ENCODE peak calls at places on chromosomes 3 and 15, in six cellular contexts. F is stomach, L is GM23338, G is SK-N-SH, X is sigmoid colon, S is K562. Q is an unnamed sample. For H3K4me1, the result is how much of the 10 kb centered on the place peaks cover.

GRCh38 chr15:61146643-61147230 is 82.4 kb downstream of the RORA start:
- DNase-seq in F (no peak), L (peak), G (no peak), X (no peak), S (no peak), Q (no peak)

GRCh38 chr3:24854748-24855147 is 360.1 kb upstream of the THRB start:
- DNase-seq in F (no peak), L (no peak), G (no peak), X (no peak), S (no peak), Q (no peak)

GRCh38 chr3:114565201-114565600 is 271.4 kb downstream of the TIGIT start:
- DNase-seq in F (no peak), L (no peak), G (no peak), X (peak), S (no peak), Q (no peak)

GRCh38 chr3:123282461-123282860 is 80.7 kb downstream of the SEC22A start:
- DNase-seq in F (no peak), L (peak), G (no peak), X (no peak), S (no peak), Q (no peak)

GRCh38 chr3:148873270-148873927 is 8.3 kb downstream of the CPA3 start:
- DNase-seq in F (peak), L (no peak), G (no peak), X (no peak), S (no peak), Q (no peak)

GRCh38 chr3:47065681-47066080 is 86.2 kb downstream of the NBEAL2 start:
- DNase-seq in F (no peak), L (no peak), G (no peak), X (no peak), S (no peak), Q (no peak)

GRCh38 chr15:41983621-41984571 is 11.5 kb upstream of the EHD4 start:
- DNase-seq in F (peak), L (no peak), G (no peak), X (peak), S (no peak), Q (peak)

GRCh38 chr3:150567328-150567727 is 20.7 kb downstream of the EIF2A start:
- DNase-seq in F (no peak), L (no peak), G (no peak), X (no peak), S (no peak), Q (no peak)

GRCh38 chr15:65344909-65345275 is 32.9 kb downstream of the IGDCC3 start:
- DNase-seq in F (no peak), L (no peak), G (peak), X (no peak), S (no peak), Q (peak)

GRCh38 chr3:29239377-29239776 is 41.5 kb upstream of the RBMS3 start:
- DNase-seq in F (no peak), L (no peak), G (no peak), X (no peak), S (no peak), Q (no peak)

GRCh38 chr3:130621824-130622223 is 104.8 kb downstream of the COL6A6 start:
- DNase-seq in F (no peak), L (no peak), G (no peak), X (no peak), S (no peak), Q (no peak)

GRCh38 chr3:50246517-50246954 is 10.5 kb downstream of the GNAI2 start:
- DNase-seq in F (no peak), L (peak), G (peak), X (no peak), S (peak), Q (peak)

GRCh38 chr3:148319161-148319915 is 378.4 kb upstream of the AGTR1 start:
- DNase-seq in F (no peak), L (no peak), G (no peak), X (no peak), S (no peak), Q (no peak)

GRCh38 chr3:31891876-31892455 is 89.1 kb downstream of the OSBPL10 start:
- DNase-seq in F (peak), L (no peak), G (no peak), X (no peak), S (no peak), Q (no peak)

GRCh38 chr15:93656041-93656440 is 567.0 kb upstream of the RGMA start:
- DNase-seq in F (no peak), L (no peak), G (no peak), X (no peak), S (no peak), Q (no peak)

GRCh38 chr15:74188216-74188615 is 14.4 kb downstream of the STRA6 start:
- DNase-seq in F (no peak), L (no peak), G (no peak), X (no peak), S (no peak), Q (no peak)

GRCh38 chr3:165642761-165643432 is 194.3 kb downstream of the BCHE start:
- DNase-seq in F (no peak), L (no peak), G (no peak), X (peak), S (no peak), Q (no peak)

GRCh38 chr3:161852744-161853143 is 356.1 kb downstream of the OTOL1 start:
- DNase-seq in F (no peak), L (no peak), G (no peak), X (peak), S (no peak), Q (no peak)

GRCh38 chr15:57496594-57496945 is 95.1 kb upstream of the MYZAP start:
- DNase-seq in F (no peak), L (no peak), G (no peak), X (no peak), S (no peak), Q (no peak)
- TF ChIP-seq POLR2AphosphoS5 in F (no peak), L (no peak), G (no peak), X (no peak), S (no peak), Q (no peak)

DNA sequence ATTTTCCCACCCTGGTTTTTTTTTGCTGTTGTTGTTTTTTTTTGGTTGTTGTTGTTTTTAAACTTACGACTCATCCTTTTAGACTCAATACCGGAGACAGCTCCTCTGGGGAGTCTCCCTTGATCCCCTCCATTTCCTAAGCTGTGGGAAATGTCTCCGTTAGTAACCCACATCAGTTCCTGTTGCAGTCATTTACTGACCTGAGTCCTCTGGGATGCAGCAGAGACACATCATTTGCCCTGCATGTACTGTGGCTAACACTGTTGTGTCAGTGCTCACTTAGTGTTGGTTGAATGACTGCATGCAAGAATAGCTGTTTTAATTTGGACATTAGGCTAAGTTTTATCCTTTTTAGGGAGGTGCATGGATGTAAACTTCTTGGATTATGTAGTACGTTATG is 83.8 kb downstream of the MBNL1 start:
- DNase-seq in F (no peak), L (peak), G (no peak), X (no peak), S (no peak), Q (no peak)
- H3K4me1 ChIP-seq in F (half or more), L (under half), G (under half), X (half or more), S (under half), Q (half or more)

GRCh38 chr3:133289322-133289721 is 110.5 kb upstream of the BFSP2 start:
- DNase-seq in F (no peak), L (no peak), G (no peak), X (no peak), S (no peak), Q (no peak)

GRCh38 chr3:133280591-133280990 is 119.3 kb upstream of the BFSP2 start:
- DNase-seq in F (no peak), L (no peak), G (no peak), X (no peak), S (no peak), Q (no peak)

GRCh38 chr3:133282239-133282638 is 117.6 kb upstream of the BFSP2 start:
- DNase-seq in F (no peak), L (no peak), G (no peak), X (no peak), S (no peak), Q (no peak)

GRCh38 chr3:133283958-133284807 is 115.7 kb upstream of the BFSP2 start:
- DNase-seq in F (no peak), L (peak), G (no peak), X (no peak), S (no peak), Q (no peak)
- TF ChIP-seq CTCF in F (no peak), L (peak), G (peak), X (no peak), S (peak), Q (no peak)

DNA sequence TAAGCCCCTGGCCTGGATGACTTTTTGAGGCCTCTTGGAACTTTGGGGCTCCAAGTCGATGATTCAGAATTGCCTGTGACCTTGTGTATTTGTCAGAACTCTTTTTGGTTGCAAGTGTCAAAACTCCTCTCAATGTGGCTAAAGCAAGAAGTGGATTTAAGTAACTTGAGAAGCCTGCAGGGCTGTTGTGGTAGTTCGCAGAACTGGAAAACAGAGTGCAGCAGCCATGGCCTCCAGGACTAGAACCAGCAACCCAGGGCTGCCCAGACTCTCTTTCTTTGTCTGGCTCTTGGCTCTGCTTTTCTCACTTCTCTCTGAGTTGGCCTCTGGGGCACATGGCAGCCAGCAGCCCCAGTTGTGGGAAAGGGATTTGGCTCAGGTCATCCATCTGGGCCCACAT is 59.0 kb downstream of the BHLHE40 start:
- DNase-seq in F (no peak), L (no peak), G (no peak), X (no peak), S (no peak), Q (peak)
- TF ChIP-seq POLR2AphosphoS5 in F (no peak), L (no peak), G (no peak), X (no peak), S (no peak), Q (no peak)

DNA sequence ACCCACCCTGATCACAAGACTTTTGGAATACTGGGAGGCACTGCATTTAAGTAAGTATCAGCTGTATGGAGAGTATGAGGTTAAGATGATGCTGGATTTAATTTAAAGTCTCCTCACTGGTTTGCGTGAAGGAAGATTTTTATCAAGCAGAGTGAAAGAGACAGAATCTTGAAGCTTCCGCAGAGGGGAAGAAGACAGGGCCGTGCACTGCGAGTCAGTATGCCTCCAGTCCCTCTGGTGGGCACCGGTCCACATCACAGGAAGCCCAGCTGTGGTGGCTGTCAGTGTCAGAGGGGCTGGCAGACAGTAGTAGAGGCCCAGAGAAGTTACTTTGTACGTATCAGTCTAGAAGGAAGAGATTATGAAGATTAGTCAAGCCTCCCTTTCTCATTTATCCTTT is 379.0 kb upstream of the TPRG1 start:
- DNase-seq in F (no peak), L (peak), G (peak), X (no peak), S (no peak), Q (no peak)
- H3K4me1 ChIP-seq in F (under half), L (under half), G (under half), X (under half), S (under half), Q (under half)

DNA sequence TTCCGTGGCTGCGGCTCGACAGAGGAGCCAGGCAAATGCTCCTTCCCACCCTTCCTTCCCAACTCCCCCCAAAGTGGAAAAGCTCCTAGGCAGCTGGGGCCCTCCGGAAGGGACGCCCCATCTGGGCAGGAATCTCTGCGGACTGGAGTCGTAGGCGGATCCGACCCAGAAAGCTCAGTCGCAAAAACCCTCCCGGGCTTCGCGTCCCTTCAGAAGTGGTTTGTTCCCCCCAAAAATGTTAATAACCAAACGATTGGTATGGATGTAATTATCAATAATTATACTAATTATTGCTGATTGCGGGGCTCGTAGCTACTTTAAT is 3.8 kb downstream of the RNU6-1 start:
- DNase-seq in F (no peak), L (peak), G (no peak), X (peak), S (no peak), Q (no peak)
- TF ChIP-seq CTCF in F (no peak), L (no peak), G (no peak), X (no peak), S (no peak), Q (no peak)

GRCh38 chr3:128402319-128402718 is 64.4 kb downstream of the DNAJB8 start:
- DNase-seq in F (peak), L (no peak), G (no peak), X (no peak), S (no peak), Q (no peak)

GRCh38 chr3:128405554-128406277 is 61.0 kb downstream of the DNAJB8 start:
- DNase-seq in F (no peak), L (no peak), G (no peak), X (no peak), S (no peak), Q (no peak)

GRCh38 chr3:128402998-128403397 is 63.7 kb downstream of the DNAJB8 start:
- DNase-seq in F (no peak), L (no peak), G (no peak), X (no peak), S (no peak), Q (no peak)

GRCh38 chr3:128407247-128407646 is 59.4 kb downstream of the DNAJB8 start:
- DNase-seq in F (no peak), L (no peak), G (no peak), X (no peak), S (no peak), Q (no peak)

GRCh38 chr3:128404276-128405062 is 62.2 kb downstream of the DNAJB8 start:
- DNase-seq in F (no peak), L (no peak), G (peak), X (no peak), S (no peak), Q (no peak)
- TF ChIP-seq POLR2AphosphoS5 in F (no peak), L (no peak), G (no peak), X (no peak), S (no peak), Q (no peak)

Q was measured in spleen.